ENCODE peak calls at places on chromosomes 13 and 19, in eight cellular contexts. One of them, this sample, is unnamed.
A peak's percentile ranks its signal among the peaks of the same experiment; 100 is the strongest.

GRCh38 chr19:4376991-4377781 is 23.2 kb downstream of the SH3GL1 start:
- DNase-seq in IMR-90: peak; percentile 50
- DNase-seq in CD8-positive, alpha-beta T cell: no peak
- DNase-seq in thoracic aorta: no peak
- DNase-seq in M059J: peak; percentile 92
- DNase-seq in CD4-positive, alpha-beta T cell: no peak
- DNase-seq in lung: no peak
- DNase-seq in erythroblast: no peak
- DNase-seq in this sample: no peak

GRCh38 chr19:39110263-39110967 is 15.2 kb upstream of the PAK4 start:
- DNase-seq in CD4-positive, alpha-beta T cell: peak; percentile 75
- DNase-seq in CD8-positive, alpha-beta T cell: peak; percentile 83
- DNase-seq in erythroblast: peak; percentile 75
- DNase-seq in lung: peak; percentile 47
- DNase-seq in IMR-90: no peak
- DNase-seq in thoracic aorta: no peak
- DNase-seq in M059J: peak; percentile 54
- DNase-seq in this sample: peak; percentile 49

GRCh38 chr13:92989301-92989700 is 237.3 kb upstream of the GPC6 start:
- DNase-seq in M059J: peak; percentile 24
- DNase-seq in thoracic aorta: no peak
- DNase-seq in CD8-positive, alpha-beta T cell: no peak
- DNase-seq in erythroblast: no peak
- DNase-seq in IMR-90: no peak
- DNase-seq in lung: no peak
- DNase-seq in CD4-positive, alpha-beta T cell: no peak
- DNase-seq in this sample: no peak

GRCh38 chr19:43755256-43755801 is 567 bp upstream of the SMG9 start:
- DNase-seq in CD8-positive, alpha-beta T cell: peak; percentile 81
- DNase-seq in IMR-90: peak; percentile 61
- DNase-seq in M059J: peak; percentile 49
- DNase-seq in CD4-positive, alpha-beta T cell: peak; percentile 70
- DNase-seq in erythroblast: peak; percentile 91
- DNase-seq in lung: peak; percentile 81
- DNase-seq in thoracic aorta: no peak
- DNase-seq in this sample: peak; percentile 61

GRCh38 chr19:13262450-13262849 is 112.2 kb downstream of the IER2 start:
- DNase-seq in erythroblast: peak; percentile 75
- DNase-seq in lung: no peak
- DNase-seq in thoracic aorta: no peak
- DNase-seq in M059J: peak; percentile 60
- DNase-seq in CD4-positive, alpha-beta T cell: no peak
- DNase-seq in IMR-90: peak; percentile 61
- DNase-seq in CD8-positive, alpha-beta T cell: no peak
- DNase-seq in this sample: no peak

GRCh38 chr13:65093352-65093751 is 2136.8 kb downstream of the PCDH9 start:
- DNase-seq in lung: no peak
- DNase-seq in M059J: no peak
- DNase-seq in CD8-positive, alpha-beta T cell: no peak
- DNase-seq in IMR-90: no peak
- DNase-seq in thoracic aorta: no peak
- DNase-seq in erythroblast: no peak
- DNase-seq in CD4-positive, alpha-beta T cell: no peak
- DNase-seq in this sample: no peak

GRCh38 chr13:45512148-45512498 is 47.4 kb downstream of the COG3 start:
- DNase-seq in M059J: peak; percentile 81
- DNase-seq in CD4-positive, alpha-beta T cell: no peak
- DNase-seq in IMR-90: peak; percentile 50
- DNase-seq in lung: no peak
- DNase-seq in thoracic aorta: no peak
- DNase-seq in erythroblast: no peak
- DNase-seq in CD8-positive, alpha-beta T cell: no peak
- DNase-seq in this sample: no peak

GRCh38 chr19:11288349-11288748 is 7.6 kb upstream of the TSPAN16 start:
- DNase-seq in erythroblast: peak; percentile 35
- DNase-seq in IMR-90: peak; percentile 41
- DNase-seq in thoracic aorta: no peak
- DNase-seq in lung: no peak
- DNase-seq in CD8-positive, alpha-beta T cell: no peak
- DNase-seq in M059J: peak; percentile 29
- DNase-seq in CD4-positive, alpha-beta T cell: no peak
- DNase-seq in this sample: no peak

GRCh38 chr13:25186187-25186586 is 14.1 kb upstream of the AMER2 start:
- DNase-seq in CD4-positive, alpha-beta T cell: no peak
- DNase-seq in thoracic aorta: no peak
- DNase-seq in erythroblast: no peak
- DNase-seq in IMR-90: no peak
- DNase-seq in CD8-positive, alpha-beta T cell: no peak
- DNase-seq in M059J: no peak
- DNase-seq in lung: no peak
- DNase-seq in this sample: no peak